ENCODE peak calls at places on chromosomes 4 and X, in four cellular contexts. D is mesendoderm, G is H1, J is IMR-90. Z is an unnamed sample.

GRCh38 chr4:169417629-169418282 is 147.0 kb upstream of the SH3RF1 start:
- DNase-seq in D (no peak), G (no peak), J (no peak), Z (no peak)

GRCh38 chr4:114028071-114028470 is 48.6 kb upstream of the ARSJ start:
- DNase-seq in D (no peak), G (no peak), J (peak), Z (no peak)

GRCh38 chr4:6044805-6045204 is 26.6 kb upstream of the C4orf50 start:
- DNase-seq in D (peak), G (peak), J (no peak), Z (peak)

GRCh38 chr4:132108784-132109183 is 1040.3 kb upstream of the PCDH10 start:
- DNase-seq in D (no peak), G (no peak), J (peak), Z (no peak)

GRCh38 chrX:140229187-140229586 is 263.9 kb upstream of the CXorf66 start:
- DNase-seq in D (peak), G (no peak), J (no peak), Z (no peak)

GRCh38 chrX:3167771-3168170 is 126.5 kb downstream of the ARSF start:
- DNase-seq in D (no peak), G (no peak), J (no peak), Z (no peak)

GRCh38 chr4:184052616-184053015 is 147.5 kb downstream of the STOX2 start:
- DNase-seq in D (no peak), G (no peak), J (no peak), Z (no peak)

GRCh38 chrX:78168065-78168464 is 28.6 kb upstream of the TAF9B start:
- DNase-seq in D (no peak), G (no peak), J (no peak), Z (no peak)

GRCh38 chrX:101287402-101287801 is 3.7 kb downstream of the TAF7L start:
- DNase-seq in D (peak), G (no peak), J (peak), Z (no peak)

GRCh38 chrX:51463322-51463721 is 33.1 kb downstream of the NUDT11 start:
- DNase-seq in D (no peak), G (no peak), J (no peak), Z (no peak)
- H3K23ac ChIP-seq in D (no peak), G (no peak), J (no peak), Z (no peak)

DNA sequence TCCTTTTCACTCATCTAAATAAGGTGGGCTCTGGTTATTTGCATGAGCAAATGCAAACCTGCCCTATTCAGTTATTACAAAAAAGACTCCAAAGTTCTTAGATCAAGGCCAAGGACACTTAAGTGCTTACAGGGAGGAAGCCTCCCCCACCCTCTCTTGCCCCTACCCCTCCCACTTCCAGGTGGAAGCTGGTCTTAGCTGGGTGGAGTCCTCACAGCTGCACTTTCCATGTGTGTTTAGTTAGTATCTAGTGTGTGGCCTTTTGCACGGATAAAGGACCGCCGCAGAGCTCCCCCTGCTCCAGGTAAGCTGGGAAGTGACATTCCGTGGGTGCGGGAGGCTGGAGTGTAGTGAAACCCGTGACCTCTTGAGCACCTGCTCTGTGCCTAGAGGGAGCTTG is at the start of gene TRIM75:
- DNase-seq in D (no peak), G (no peak), J (no peak), Z (no peak)
- H4K5ac ChIP-seq in D (no peak), G (no peak), J (no peak), Z (no peak)

GRCh38 chr4:33339762-33340161 is 2619.6 kb downstream of the PCDH7 start:
- DNase-seq in D (no peak), G (no peak), J (no peak), Z (no peak)
- H3K23ac ChIP-seq in D (no peak), G (no peak), J (no peak), Z (no peak)

DNA sequence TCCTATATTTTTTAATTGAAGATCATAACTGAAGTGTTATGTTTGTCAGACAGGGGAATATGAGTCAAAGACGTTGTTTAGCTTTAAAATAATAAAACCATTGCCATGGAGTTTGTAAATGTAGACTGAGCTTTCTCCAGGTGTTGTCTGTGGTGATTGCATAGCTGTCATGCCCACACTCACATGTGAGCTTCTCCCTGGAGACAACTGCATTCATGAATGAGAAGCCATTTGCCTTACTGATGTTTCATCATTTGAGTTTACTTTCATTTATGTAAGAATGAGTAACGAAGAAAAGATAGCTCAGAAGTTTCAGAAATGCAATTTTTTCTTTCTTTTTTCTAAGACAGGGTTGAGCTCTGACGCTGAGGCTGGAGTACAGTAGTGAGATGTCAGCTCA is 339.1 kb downstream of the GALNTL6 start:
- DNase-seq in D (no peak), G (no peak), J (no peak), Z (no peak)
- H4K5ac ChIP-seq in D (no peak), G (no peak), J (no peak), Z (no peak)

DNA sequence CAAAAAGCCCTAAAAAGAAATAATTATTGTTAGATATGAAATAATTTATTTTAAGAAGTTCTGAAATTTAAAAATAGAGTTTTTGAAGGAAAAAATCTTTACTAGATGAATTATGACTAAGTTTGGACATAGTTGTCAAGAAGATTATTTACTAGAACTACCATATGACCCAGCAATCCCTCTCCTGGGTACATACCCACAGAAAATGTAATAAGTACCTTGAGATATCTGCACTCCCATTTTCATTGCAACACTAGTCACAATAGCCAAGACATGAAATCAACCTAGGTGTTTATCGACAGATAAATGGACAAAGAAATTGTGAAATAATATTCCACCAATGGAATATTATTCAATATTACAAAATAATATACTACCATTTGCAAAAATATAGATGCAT is 109.9 kb downstream of the PDHA2 start:
- DNase-seq in D (no peak), G (no peak), J (no peak), Z (no peak)
- H3K23ac ChIP-seq in D (no peak), G (no peak), J (no peak), Z (no peak)

DNA sequence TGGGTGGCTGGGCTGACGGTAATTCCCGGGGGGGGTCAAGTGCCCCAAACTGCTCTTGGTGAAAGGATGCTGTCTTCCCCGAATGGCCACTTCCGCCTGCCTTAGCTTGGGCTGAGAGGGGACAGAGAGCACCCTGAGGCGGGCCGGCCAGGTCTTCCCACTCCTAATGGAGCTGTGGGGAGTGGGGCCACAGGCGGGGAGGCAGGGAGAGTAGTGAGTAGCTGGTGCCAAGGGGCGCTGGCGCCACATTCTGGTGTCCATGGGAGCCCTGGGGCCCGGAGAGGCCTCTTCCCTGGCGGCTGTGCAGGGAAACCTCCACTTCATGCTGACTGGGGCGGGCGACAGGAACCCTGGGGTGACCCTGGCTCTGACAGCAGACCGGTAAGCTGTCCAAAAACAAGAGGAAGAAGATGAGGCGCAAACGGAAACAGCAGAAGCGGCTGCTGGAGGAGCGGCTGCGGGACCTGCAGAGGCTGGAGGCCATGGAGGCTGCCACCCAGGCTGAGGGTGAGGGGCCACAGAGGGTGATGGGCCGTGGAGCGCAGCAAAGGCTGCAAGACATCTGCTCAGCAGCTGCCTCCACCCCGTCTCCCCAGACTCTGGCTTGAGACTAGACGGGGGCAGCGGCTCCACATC is 2.7 kb downstream of the SRPK3 start:
- DNase-seq in D (no peak), G (no peak), J (no peak), Z (no peak)
- H4K5ac ChIP-seq in D (no peak), G (no peak), J (no peak), Z (no peak)

GRCh38 chr4:123106741-123107140 is 184.3 kb upstream of the NUDT6 start:
- DNase-seq in D (no peak), G (no peak), J (no peak), Z (no peak)

GRCh38 chr4:123109129-123109528 is 186.7 kb upstream of the NUDT6 start:
- DNase-seq in D (no peak), G (no peak), J (no peak), Z (no peak)

GRCh38 chr4:123107444-123108252 is 185.3 kb upstream of the NUDT6 start:
- DNase-seq in D (no peak), G (no peak), J (no peak), Z (no peak)

GRCh38 chr4:123102897-123103489 is 180.6 kb upstream of the NUDT6 start:
- DNase-seq in D (peak), G (no peak), J (peak), Z (no peak)

DNA sequence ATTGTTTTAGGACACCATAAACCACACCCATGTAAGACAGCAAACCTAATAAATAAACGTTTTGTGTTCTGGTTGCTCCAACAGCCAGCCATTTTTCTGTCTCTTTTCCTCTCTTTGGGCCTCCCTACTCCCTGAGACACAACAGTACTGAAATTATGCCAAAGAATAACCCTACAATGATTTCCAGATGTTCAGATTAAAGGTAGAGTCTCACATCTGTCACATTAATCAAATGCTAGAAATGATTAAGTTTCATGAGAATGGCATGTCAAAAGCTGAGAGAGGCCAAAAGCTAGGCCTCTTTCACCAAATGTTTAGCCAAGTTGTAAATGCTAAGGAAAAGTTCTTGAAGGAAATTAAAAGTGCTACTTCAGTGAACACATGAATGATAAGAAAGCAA is 181.9 kb upstream of the NUDT6 start:
- DNase-seq in D (no peak), G (no peak), J (peak), Z (no peak)
- H3K23ac ChIP-seq in D (no peak), G (no peak), J (no peak), Z (no peak)

Z was measured in H9.